ENCODE peak calls at places on chromosomes 12 and 14, in nine cellular contexts. S is heart left ventricle; L is IMR-90; Q is upper lobe of right lung; R is fibroblast of lung; U is mucosa of descending colon; F is T-helper 17 cell; C is CD8-positive, alpha-beta T cell; A is uterus. H is an unnamed sample.

GRCh38 chr14:100739306-100739705 is 12.6 kb downstream of the DLK1 start:
- DNase-seq in S (no peak), L (no peak), Q (peak; percentile 13), R (no peak), U (no peak), F (no peak), C (no peak), A (no peak), H (no peak)

GRCh38 chr14:20782280-20782890 is 1.3 kb downstream of the RNASE6 start:
- DNase-seq in S (no peak), L (no peak), Q (no peak), R (no peak), U (no peak), F (no peak), C (no peak), A (no peak), H (no peak)

GRCh38 chr14:40694026-40694425 is 912.6 kb upstream of the LRFN5 start:
- DNase-seq in S (no peak), L (no peak), Q (no peak), R (no peak), U (no peak), F (no peak), C (no peak), A (no peak), H (no peak)

GRCh38 chr12:47725893-47726292 is 603 bp upstream of the ENDOU start:
- DNase-seq in S (no peak), L (peak; percentile 89), Q (no peak), R (peak; percentile 85), U (no peak), F (no peak), C (no peak), A (no peak), H (no peak)

GRCh38 chr12:102955926-102956737 is 1.3 kb upstream of the ASCL1 start:
- DNase-seq in S (no peak), L (no peak), Q (no peak), R (no peak), U (no peak), F (no peak), C (no peak), A (no peak), H (no peak)

GRCh38 chr14:95200404-95200803 is 43.1 kb upstream of the DICER1 start:
- DNase-seq in S (peak; percentile 64), L (no peak), Q (peak; percentile 87), R (no peak), U (no peak), F (no peak), C (no peak), A (no peak), H (no peak)

GRCh38 chr12:13073191-13073590 is 29.0 kb downstream of the FAM234B start:
- DNase-seq in S (no peak), L (peak; percentile 31), Q (no peak), R (peak; percentile 72), U (no peak), F (no peak), C (no peak), A (no peak), H (no peak)

GRCh38 chr12:38662851-38663250 is 242.5 kb downstream of the CPNE8 start:
- DNase-seq in S (no peak), L (no peak), Q (no peak), R (peak; percentile 32), U (no peak), F (no peak), C (no peak), A (no peak), H (no peak)

GRCh38 chr14:103879570-103880333 is 32.4 kb upstream of the PPP1R13B start:
- DNase-seq in S (peak; percentile 65), L (no peak), Q (peak; percentile 92), R (peak; percentile 41), U (peak; percentile 87), F (no peak), C (no peak), A (peak; percentile 35), H (no peak)

GRCh38 chr14:59206892-59207291 is 18.4 kb downstream of the DAAM1 start:
- DNase-seq in S (no peak), L (no peak), Q (no peak), R (no peak), U (no peak), F (no peak), C (no peak), A (no peak), H (no peak)

GRCh38 chr12:55659486-55660385 is 23.0 kb downstream of the OR10P1 start:
- DNase-seq in S (peak; percentile 46), L (peak; percentile 9), Q (no peak), R (peak; percentile 43), U (no peak), F (no peak), C (no peak), A (peak; percentile 22), H (no peak)

GRCh38 chr12:57461326-57461903 is 1.8 kb downstream of the GLI1 start:
- DNase-seq in S (peak; percentile 76), L (peak; percentile 57), Q (peak; percentile 71), R (peak; percentile 70), U (peak; percentile 81), F (peak; percentile 34), C (no peak), A (peak; percentile 78), H (no peak)

GRCh38 chr14:33768458-33768830 is 182.4 kb downstream of the EGLN3 start:
- DNase-seq in S (no peak), L (no peak), Q (no peak), R (no peak), U (no peak), F (no peak), C (no peak), A (no peak), H (no peak)

GRCh38 chr12:47319746-47320145 is 240.0 kb upstream of the AMIGO2 start:
- DNase-seq in S (no peak), L (no peak), Q (no peak), R (no peak), U (no peak), F (no peak), C (no peak), A (no peak), H (no peak)

DNA sequence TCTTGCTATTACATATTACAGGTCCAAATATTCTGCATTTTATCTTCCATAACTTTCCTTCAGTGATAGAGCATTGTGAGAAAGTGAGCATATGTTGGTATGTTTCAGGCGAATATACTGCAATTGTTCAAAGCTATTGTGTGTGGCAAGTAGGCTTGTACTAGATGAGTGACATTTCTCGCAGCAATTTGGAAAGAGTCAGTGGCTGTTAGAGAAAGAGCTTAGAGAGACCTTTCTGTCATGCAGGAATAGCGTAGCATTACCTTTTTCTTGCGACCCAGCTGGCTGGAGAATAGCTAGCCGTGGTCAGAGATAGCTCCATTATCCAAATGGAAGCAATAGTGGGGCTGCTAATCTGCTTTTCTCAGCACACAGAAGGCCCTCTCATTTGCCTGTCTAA is 678.5 kb upstream of the FOXG1 start:
- DNase-seq in S (no peak), L (no peak), Q (no peak), R (no peak), U (no peak), F (no peak), C (no peak), A (no peak), H (no peak)
- H3K9me3 ChIP-seq in S (no peaks in the 10 kb centered on the region), L (peaks cover 2% of the 10 kb centered on the region), Q (no peaks in the 10 kb centered on the region), R (no peaks in the 10 kb centered on the region), U (no peaks in the 10 kb centered on the region), F (no peaks in the 10 kb centered on the region), C (no peaks in the 10 kb centered on the region), A (no peaks in the 10 kb centered on the region), H (no peaks in the 10 kb centered on the region)

DNA sequence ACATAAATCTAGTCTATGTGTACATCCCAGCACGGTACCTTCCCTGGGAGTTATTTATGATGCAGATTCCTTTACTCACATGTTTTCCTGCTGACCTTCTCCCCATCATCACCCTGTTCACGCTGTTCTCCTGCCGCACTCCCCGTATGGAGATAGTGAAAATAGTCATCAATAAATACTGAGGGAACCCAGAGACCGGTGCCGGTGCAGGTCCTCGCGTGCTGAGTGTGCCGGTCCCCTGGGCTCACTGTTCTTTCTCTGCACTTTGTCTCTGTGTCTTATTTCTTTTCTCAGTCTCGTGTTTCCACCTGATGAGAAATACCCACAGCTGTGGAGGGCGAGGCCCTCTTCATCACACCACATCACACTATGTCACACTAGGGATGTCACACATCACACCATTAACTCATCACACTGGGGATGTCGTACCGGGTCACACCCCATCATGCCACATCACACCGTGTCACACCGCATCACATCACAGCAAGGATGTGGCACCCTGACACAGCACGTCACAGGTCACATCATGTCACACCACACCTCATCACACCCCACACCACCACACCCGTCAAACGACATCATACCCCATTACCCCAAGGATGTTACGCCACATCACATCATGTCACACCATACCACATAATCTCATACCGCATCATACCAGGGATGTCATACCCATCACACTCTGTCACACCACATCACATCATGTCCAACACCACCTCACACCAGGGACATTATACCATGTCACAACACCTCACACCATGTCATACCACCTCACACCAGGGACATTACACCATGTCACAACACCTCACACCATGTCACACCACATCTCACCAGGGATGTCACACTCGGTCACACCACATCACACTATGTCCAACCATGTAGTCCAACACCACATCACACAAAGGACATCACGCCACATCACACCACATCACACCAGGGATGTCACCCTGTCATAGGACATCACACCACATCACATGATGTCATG is 207.0 kb downstream of the TMEM121 start:
- DNase-seq in S (no peak), L (no peak), Q (no peak), R (no peak), U (no peak), F (no peak), C (no peak), A (no peak), H (no peak)
- H3K9me3 ChIP-seq in S (no peaks in the 10 kb centered on the region), L (peaks cover 16% of the 10 kb centered on the region), Q (no peaks in the 10 kb centered on the region), R (no peaks in the 10 kb centered on the region), U (no peaks in the 10 kb centered on the region), F (no peaks in the 10 kb centered on the region), C (no peaks in the 10 kb centered on the region), A (no peaks in the 10 kb centered on the region), H (no peaks in the 10 kb centered on the region)

GRCh38 chr14:38206689-38207088 is 1.0 kb upstream of the SSTR1 start:
- DNase-seq in S (no peak), L (no peak), Q (no peak), R (no peak), U (no peak), F (no peak), C (no peak), A (no peak), H (no peak)

GRCh38 chr14:38204717-38205115 is 3.0 kb upstream of the SSTR1 start:
- DNase-seq in S (no peak), L (no peak), Q (no peak), R (no peak), U (no peak), F (no peak), C (no peak), A (no peak), H (no peak)

GRCh38 chr14:38205414-38205813 is 2.3 kb upstream of the SSTR1 start:
- DNase-seq in S (no peak), L (no peak), Q (no peak), R (no peak), U (no peak), F (no peak), C (no peak), A (no peak), H (no peak)

GRCh38 chr14:38207342-38207741 is 362 bp upstream of the SSTR1 start:
- DNase-seq in S (no peak), L (no peak), Q (no peak), R (no peak), U (no peak), F (no peak), C (no peak), A (no peak), H (no peak)

GRCh38 chr14:38205949-38206665 is 1.6 kb upstream of the SSTR1 start:
- DNase-seq in S (no peak), L (no peak), Q (no peak), R (no peak), U (no peak), F (no peak), C (no peak), A (no peak), H (no peak)
- H3K9me3 ChIP-seq in S (peaks cover 11% of the 10 kb centered on the region), L (peaks cover 2% of the 10 kb centered on the region), Q (no peaks in the 10 kb centered on the region), R (no peaks in the 10 kb centered on the region), U (no peaks in the 10 kb centered on the region), F (no peaks in the 10 kb centered on the region), C (no peaks in the 10 kb centered on the region), A (no peaks in the 10 kb centered on the region), H (peaks cover 4% of the 10 kb centered on the region)

GRCh38 chr12:108778053-108778452 is 46.7 kb upstream of the CORO1C start:
- DNase-seq in S (no peak), L (no peak), Q (no peak), R (no peak), U (no peak), F (no peak), C (no peak), A (no peak), H (no peak)
- H3K9me3 ChIP-seq in S (no peaks in the 10 kb centered on the region), L (no peaks in the 10 kb centered on the region), Q (no peaks in the 10 kb centered on the region), R (no peaks in the 10 kb centered on the region), U (no peaks in the 10 kb centered on the region), F (no peaks in the 10 kb centered on the region), C (no peaks in the 10 kb centered on the region), A (no peaks in the 10 kb centered on the region), H (no peaks in the 10 kb centered on the region)